ENCODE peak calls at places on chromosomes 11 and 22, in seven cellular contexts. Y, Q, B, A, R, F and S are unnamed samples.

GRCh38 chr11:2118674-2119073 is 20.5 kb downstream of the IGF2 start:
- DNase-seq in Y (peak; percentile 40), Q (no peak), B (no peak), A (no peak), R (no peak), F (no peak), S (no peak)

GRCh38 chr11:120601566-120601965 is 90.0 kb downstream of the GRIK4 start:
- DNase-seq in Y (peak; percentile 78), Q (no peak), B (no peak), A (no peak), R (no peak), F (no peak), S (no peak)

GRCh38 chr11:96045622-96046456 is 121.9 kb upstream of the MTMR2 start:
- DNase-seq in Y (peak; percentile 69), Q (no peak), B (no peak), A (peak; percentile 77), R (peak; percentile 15), F (no peak), S (no peak)

GRCh38 chr11:18527512-18527911 is 770 bp upstream of the TSG101 start:
- DNase-seq in Y (peak; percentile 10), Q (no peak), B (no peak), A (no peak), R (no peak), F (peak; percentile 38), S (no peak)

GRCh38 chr11:46560300-46561025 is 33.4 kb downstream of the AMBRA1 start:
- DNase-seq in Y (peak; percentile 59), Q (peak; percentile 14), B (no peak), A (no peak), R (no peak), F (no peak), S (peak; percentile 53)

GRCh38 chr11:14273885-14274284 is 85.1 kb downstream of the RRAS2 start:
- DNase-seq in Y (peak; percentile 83), Q (no peak), B (no peak), A (no peak), R (no peak), F (no peak), S (no peak)

GRCh38 chr11:45238724-45239123 is 47.4 kb downstream of the SYT13 start:
- DNase-seq in Y (peak; percentile 21), Q (no peak), B (no peak), A (no peak), R (no peak), F (no peak), S (no peak)

GRCh38 chr11:41849250-41849649 is 389.8 kb upstream of the LRRC4C start:
- DNase-seq in Y (no peak), Q (no peak), B (no peak), A (no peak), R (no peak), F (no peak), S (no peak)

GRCh38 chr11:20443596-20443995 is 56.1 kb downstream of the PRMT3 start:
- DNase-seq in Y (peak; percentile 49), Q (no peak), B (no peak), A (no peak), R (no peak), F (no peak), S (no peak)

GRCh38 chr11:122045181-122045586 is 70.8 kb downstream of the BLID start:
- DNase-seq in Y (peak; percentile 58), Q (no peak), B (no peak), A (no peak), R (no peak), F (no peak), S (no peak)

GRCh38 chr11:126733685-126734084 is 266.9 kb downstream of the KIRREL3 start:
- DNase-seq in Y (no peak), Q (no peak), B (no peak), A (no peak), R (no peak), F (no peak), S (no peak)

GRCh38 chr22:36417281-36417686 is 29.5 kb upstream of the MYH9 start:
- DNase-seq in Y (peak; percentile 38), Q (peak; percentile 68), B (peak; percentile 82), A (no peak), R (no peak), F (no peak), S (peak; percentile 88)

GRCh38 chr11:1252371-1253102 is 29.7 kb downstream of the MUC5B start:
- DNase-seq in Y (no peak), Q (no peak), B (no peak), A (no peak), R (no peak), F (no peak), S (no peak)

GRCh38 chr11:37313266-37313665 is 715.2 kb upstream of the RAG2 start:
- DNase-seq in Y (no peak), Q (no peak), B (no peak), A (no peak), R (no peak), F (no peak), S (no peak)

GRCh38 chr11:13013054-13013488 is 4.0 kb downstream of the RASSF10 start:
- DNase-seq in Y (no peak), Q (no peak), B (no peak), A (no peak), R (no peak), F (no peak), S (no peak)

GRCh38 chr11:122709042-122709760 is 53.7 kb downstream of the UBASH3B start:
- DNase-seq in Y (peak; percentile 77), Q (peak; percentile 64), B (no peak), A (no peak), R (no peak), F (no peak), S (no peak)

GRCh38 chr11:64500176-64501013 is 90.6 kb upstream of the SLC22A12 start:
- DNase-seq in Y (no peak), Q (no peak), B (no peak), A (no peak), R (no peak), F (peak; percentile 67), S (no peak)

GRCh38 chr11:118438314-118438931 is 2.1 kb downstream of the KMT2A start:
- DNase-seq in Y (peak; percentile 81), Q (peak; percentile 37), B (peak; percentile 48), A (peak; percentile 77), R (no peak), F (no peak), S (peak; percentile 62)

GRCh38 chr22:17870408-17870807 is 96.1 kb upstream of the BID start:
- DNase-seq in Y (no peak), Q (no peak), B (peak; percentile 41), A (no peak), R (no peak), F (no peak), S (no peak)

GRCh38 chr22:25749420-25750169 is 7.6 kb downstream of the MYO18B start:
- DNase-seq in Y (no peak), Q (no peak), B (no peak), A (no peak), R (no peak), F (no peak), S (no peak)

GRCh38 chr22:25748140-25748539 is 6.2 kb downstream of the MYO18B start:
- DNase-seq in Y (no peak), Q (no peak), B (no peak), A (no peak), R (no peak), F (no peak), S (no peak)

GRCh38 chr22:25750569-25751173 is 8.7 kb downstream of the MYO18B start:
- DNase-seq in Y (no peak), Q (no peak), B (no peak), A (no peak), R (no peak), F (no peak), S (no peak)

GRCh38 chr22:25747245-25747944 is 5.4 kb downstream of the MYO18B start:
- DNase-seq in Y (peak; percentile 97), Q (peak; percentile 89), B (peak; percentile 56), A (peak; percentile 94), R (no peak), F (no peak), S (no peak)

GRCh38 chr22:25748704-25749103 is 6.7 kb downstream of the MYO18B start:
- DNase-seq in Y (no peak), Q (no peak), B (peak; percentile 69), A (no peak), R (no peak), F (no peak), S (peak; percentile 54)
- H3K27ac ChIP-seq in Y (no peak overlapping the region), Q (no peak overlapping the region), B (peak overlapping the region; percentile 34), A (no peak overlapping the region), R (no peak overlapping the region), F (no peak overlapping the region), S (no peak overlapping the region)

GRCh38 chr11:66240781-66241136 is 27.7 kb upstream of the RAB1B start:
- DNase-seq in Y (no peak), Q (no peak), B (no peak), A (no peak), R (no peak), F (no peak), S (no peak)

GRCh38 chr11:66239998-66240780 is 28.2 kb upstream of the RAB1B start:
- DNase-seq in Y (no peak), Q (no peak), B (no peak), A (no peak), R (no peak), F (peak; percentile 69), S (no peak)

GRCh38 chr11:66247295-66247694 is 21.1 kb upstream of the RAB1B start:
- DNase-seq in Y (no peak), Q (no peak), B (no peak), A (no peak), R (no peak), F (no peak), S (no peak)

GRCh38 chr11:66242085-66242765 is 26.2 kb upstream of the RAB1B start:
- DNase-seq in Y (no peak), Q (no peak), B (no peak), A (no peak), R (no peak), F (no peak), S (no peak)

DNA sequence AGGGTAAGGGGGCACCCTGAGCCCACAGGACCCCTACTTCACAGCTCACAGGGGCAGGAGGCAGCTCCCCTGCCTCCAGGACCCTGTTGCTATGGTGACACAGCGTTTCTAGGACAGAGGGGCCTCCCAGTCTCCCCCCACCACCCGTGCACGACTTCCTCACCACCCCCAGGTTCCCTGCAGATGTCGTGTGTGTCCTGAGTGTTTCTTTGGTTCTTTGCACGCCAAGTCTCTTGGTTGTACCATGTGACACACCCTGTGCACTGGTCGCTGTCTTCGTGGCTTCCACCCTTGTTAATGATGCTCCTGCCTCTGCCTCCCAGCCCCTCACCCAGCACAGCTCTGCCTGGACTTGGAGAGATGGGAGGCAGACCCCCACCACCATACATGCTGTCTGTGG is 24.6 kb upstream of the RAB1B start:
- DNase-seq in Y (no peak), Q (no peak), B (no peak), A (no peak), R (no peak), F (no peak), S (no peak)
- H3K4me3 ChIP-seq in Y (no peak overlapping the region), Q (no peak overlapping the region), B (no peak overlapping the region), A (no peak overlapping the region), R (no peak overlapping the region), F (no peak overlapping the region), S (no peak overlapping the region)

DNA sequence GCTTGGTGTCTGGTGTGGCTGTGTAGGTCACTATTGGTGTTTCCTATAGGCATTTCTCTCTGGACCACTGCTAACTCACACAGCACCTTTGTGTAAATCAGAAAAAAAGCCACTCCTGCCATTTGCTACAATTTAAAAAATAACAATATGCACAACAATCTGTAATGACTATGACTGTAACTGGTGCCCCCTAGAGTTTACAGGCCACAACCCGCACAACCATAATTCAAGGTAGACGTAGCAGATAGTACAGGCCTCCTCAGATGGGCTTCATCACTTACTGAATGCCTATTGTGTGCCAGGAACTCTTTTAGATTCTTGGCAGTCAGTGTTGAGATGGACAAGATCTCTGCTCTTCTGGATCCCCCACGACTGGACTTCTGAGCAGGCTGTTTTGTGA is 47.7 kb downstream of the SYT9 start:
- DNase-seq in Y (no peak), Q (no peak), B (no peak), A (no peak), R (no peak), F (no peak), S (no peak)
- TF ChIP-seq CTCF in Y (peak; percentile 4), Q (no peak), B (no peak), A (no peak), R (no peak), F (no peak), S (no peak)

GRCh38 chr11:35751664-35752061 is 89.1 kb downstream of the TRIM44 start:
- DNase-seq in Y (no peak), Q (no peak), B (no peak), A (no peak), R (no peak), F (no peak), S (no peak)
- H3K27ac ChIP-seq in Y (no peak overlapping the region), Q (no peak overlapping the region), B (no peak overlapping the region), A (no peak overlapping the region), R (no peak overlapping the region), F (no peak overlapping the region), S (no peak overlapping the region)